ENCODE peak calls at places on chromosome 18, in ten cellular contexts. Q, U, Z, X, T, G, W, Y, B and M are unnamed samples.

GRCh38 chr18:77069482-77069881 is 63.1 kb downstream of the MBP start:
- DNase-seq in Q (no peak), U (no peak), Z (no peak), X (peak; percentile 33), T (no peak), G (no peak), W (peak; percentile 58), Y (no peak), B (no peak), M (no peak)

GRCh38 chr18:70074091-70074490 is 126.4 kb upstream of the CD226 start:
- DNase-seq in Q (no peak), U (no peak), Z (no peak), X (no peak), T (no peak), G (peak; percentile 2), W (no peak), Y (no peak), B (no peak), M (no peak)

GRCh38 chr18:24875286-24875685 is 414.8 kb downstream of the HRH4 start:
- DNase-seq in Q (no peak), U (no peak), Z (no peak), X (no peak), T (no peak), G (no peak), W (no peak), Y (no peak), B (no peak), M (no peak)

GRCh38 chr18:23377669-23378469 is 75.2 kb upstream of the RIOK3 start:
- DNase-seq in Q (no peak), U (no peak), Z (no peak), X (peak; percentile 60), T (no peak), G (peak; percentile 93), W (no peak), Y (no peak), B (peak; percentile 90), M (no peak)

GRCh38 chr18:69787825-69788547 is 159.7 kb downstream of the CD226 start:
- DNase-seq in Q (no peak), U (no peak), Z (no peak), X (no peak), T (no peak), G (peak; percentile 69), W (no peak), Y (no peak), B (peak; percentile 66), M (no peak)

GRCh38 chr18:60471652-60472051 is 99.1 kb upstream of the MC4R start:
- DNase-seq in Q (no peak), U (no peak), Z (no peak), X (no peak), T (no peak), G (peak; percentile 59), W (no peak), Y (no peak), B (peak; percentile 64), M (no peak)

GRCh38 chr18:77250501-77250925 is 865 bp downstream of the GALR1 start:
- DNase-seq in Q (no peak), U (no peak), Z (no peak), X (no peak), T (no peak), G (no peak), W (peak; percentile 6), Y (no peak), B (no peak), M (no peak)

GRCh38 chr18:42429208-42429607 is 474.2 kb downstream of the PIK3C3 start:
- DNase-seq in Q (no peak), U (no peak), Z (no peak), X (no peak), T (no peak), G (no peak), W (no peak), Y (no peak), B (no peak), M (no peak)

GRCh38 chr18:57915848-57916596 is 112.9 kb upstream of the ATP8B1 start:
- DNase-seq in Q (peak; percentile 1), U (peak; percentile 20), Z (no peak), X (peak; percentile 14), T (no peak), G (no peak), W (no peak), Y (no peak), B (no peak), M (no peak)

GRCh38 chr18:5542393-5543035 is 1.3 kb downstream of the EPB41L3 start:
- DNase-seq in Q (no peak), U (peak; percentile 35), Z (no peak), X (no peak), T (no peak), G (peak; percentile 48), W (no peak), Y (peak; percentile 30), B (peak; percentile 45), M (no peak)

GRCh38 chr18:78809845-78810244 is 169.8 kb upstream of the SALL3 start:
- DNase-seq in Q (no peak), U (no peak), Z (no peak), X (no peak), T (no peak), G (no peak), W (no peak), Y (no peak), B (no peak), M (no peak)